ENCODE peak calls at places on chromosomes 11 and 22, in four cellular contexts. Q is uterus, F is right lobe of liver, G is neural progenitor cell. I is an unnamed sample. For H3K4me1, the result is how much of the 10 kb centered on the place peaks cover.

GRCh38 chr11:129937592-129938238 is 42.3 kb upstream of the NFRKB start:
- DNase-seq in Q (no peak), G (no peak), F (no peak), I (no peak)

GRCh38 chr11:60871378-60872061 is 4.2 kb downstream of the ZP1 start:
- DNase-seq in G (no peak), Q (no peak), F (no peak), I (no peak)

GRCh38 chr11:84289381-84289906 is 1003.3 kb upstream of the CCDC90B start:
- DNase-seq in G (no peak), F (no peak), Q (no peak), I (no peak)

GRCh38 chr11:18209058-18209457 is 27.5 kb downstream of the SAA4 start:
- DNase-seq in G (no peak), Q (no peak), F (no peak), I (no peak)

GRCh38 chr11:75155570-75156422 is 4.9 kb downstream of the SLCO2B1 start:
- DNase-seq in G (no peak), F (no peak), Q (no peak), I (peak)

GRCh38 chr11:41201156-41201555 is 258.3 kb downstream of the LRRC4C start:
- DNase-seq in Q (no peak), G (peak), F (no peak), I (peak)

GRCh38 chr11:126366064-126366822 is 10.8 kb downstream of the ST3GAL4 start:
- DNase-seq in F (no peak), G (no peak), Q (peak), I (no peak)

GRCh38 chr22:44037519-44038370 is 13.6 kb downstream of the PARVB start:
- DNase-seq in G (no peak), Q (peak), F (no peak), I (no peak)

GRCh38 chr11:75986966-75987365 is 172.0 kb downstream of the UVRAG start:
- DNase-seq in G (no peak), Q (no peak), F (no peak), I (no peak)

GRCh38 chr22:20000246-20001081 is 16.2 kb downstream of the ARVCF start:
- DNase-seq in Q (no peak), G (no peak), F (no peak), I (peak)

GRCh38 chr11:102234779-102235439 is 82.4 kb upstream of the BIRC3 start:
- DNase-seq in Q (no peak), G (no peak), F (no peak), I (no peak)

DNA sequence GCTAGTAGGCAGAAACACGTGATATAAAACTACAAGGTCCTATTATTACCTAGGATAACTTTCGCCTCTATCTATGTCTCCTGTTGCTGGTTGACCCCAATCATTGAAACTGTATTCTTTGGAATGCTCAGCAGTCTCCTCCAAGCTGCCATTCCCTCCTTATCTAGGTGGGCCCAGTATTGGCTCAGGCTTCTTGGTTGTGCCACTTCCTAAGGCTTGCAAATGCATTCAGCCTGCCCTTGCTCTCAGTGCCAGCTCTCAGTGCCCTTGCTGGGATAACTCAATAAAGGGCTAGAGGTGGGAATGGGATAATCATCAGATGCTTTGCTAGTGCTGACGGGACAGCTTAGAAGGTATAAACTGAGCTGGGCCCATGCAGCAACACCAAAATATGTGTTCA is 13.6 kb downstream of the CD44 start:
- DNase-seq in F (no peak), G (no peak), Q (no peak), I (no peak)
- H3K4me1 ChIP-seq in F (under half), G (under half), Q (under half), I (under half)

DNA sequence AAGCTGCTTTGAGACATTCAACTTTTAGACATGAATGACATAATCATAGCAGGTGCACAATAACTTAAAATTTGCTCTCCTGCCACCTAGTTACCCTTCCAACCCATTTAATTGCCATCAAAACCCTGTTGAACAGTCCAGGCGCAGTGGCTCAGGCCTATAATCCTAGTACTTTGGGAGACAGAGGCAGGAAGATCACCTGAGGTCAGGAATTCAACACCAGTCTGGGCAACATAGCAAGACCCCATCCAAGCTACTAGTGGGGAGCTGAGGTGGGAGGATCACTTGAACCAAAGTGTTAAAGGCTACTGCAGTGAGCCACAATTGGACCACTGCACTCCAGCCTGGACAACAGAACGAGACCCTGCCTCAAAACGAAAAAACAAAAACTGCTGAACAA is 4.0 kb upstream of the PHF21A start:
- DNase-seq in G (no peak), Q (no peak), F (no peak), I (no peak)
- H3K4me3 ChIP-seq in G (no peak), Q (no peak), F (no peak), I (no peak)

GRCh38 chr11:64209563-64209843 is 3.0 kb downstream of the FERMT3 start:
- DNase-seq in F (no peak), G (peak), Q (no peak), I (no peak)

GRCh38 chr11:64211181-64211872 is 4.8 kb downstream of the FERMT3 start:
- DNase-seq in G (no peak), F (peak), Q (no peak), I (no peak)

GRCh38 chr11:64208086-64208795 is 1.7 kb downstream of the FERMT3 start:
- DNase-seq in G (peak), Q (no peak), F (peak), I (no peak)

GRCh38 chr11:64208796-64209562 is 2.5 kb downstream of the FERMT3 start:
- DNase-seq in G (peak), Q (no peak), F (no peak), I (no peak)

GRCh38 chr11:64210301-64211020 is 3.9 kb downstream of the FERMT3 start:
- DNase-seq in G (peak), F (no peak), Q (no peak), I (no peak)
- H3K4me1 ChIP-seq in G (under half), F (under half), Q (under half), I (under half)

DNA sequence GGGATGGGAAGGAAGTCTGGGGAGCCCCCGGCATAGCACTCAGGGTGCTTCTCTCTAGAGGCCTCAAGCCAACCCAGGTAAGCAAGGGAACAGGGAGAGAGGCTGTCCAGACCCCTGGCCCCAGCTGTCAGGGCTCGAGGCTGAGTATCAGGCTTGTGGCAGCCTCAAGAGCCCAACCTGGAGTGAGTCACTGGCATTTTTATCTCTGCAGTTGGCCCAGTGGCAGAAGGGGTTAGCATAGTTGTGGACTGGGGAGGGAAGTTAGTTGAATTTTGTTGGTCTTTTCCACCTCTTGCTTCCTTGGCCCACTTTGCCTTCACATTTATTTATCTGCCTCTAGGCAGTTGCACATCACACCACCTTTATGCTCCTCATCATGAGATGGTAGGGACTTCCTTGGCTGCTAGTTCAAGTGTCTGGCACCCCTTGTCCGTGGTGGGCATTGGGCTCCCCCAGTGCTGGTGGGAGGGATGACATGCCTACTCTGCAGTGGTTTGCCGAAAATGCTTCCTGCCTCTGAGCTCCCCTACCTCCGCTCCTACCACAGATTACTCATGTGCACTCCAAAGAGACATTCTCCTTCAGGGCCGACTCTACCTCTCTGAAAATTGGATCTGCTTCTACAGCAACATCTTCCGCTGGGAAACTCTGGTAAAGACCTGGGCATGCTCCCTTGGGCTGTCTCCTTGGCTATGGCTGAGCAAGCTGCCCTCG is 60.1 kb downstream of the SCN3B start:
- DNase-seq in G (no peak), Q (no peak), F (no peak), I (no peak)
- H3K4me3 ChIP-seq in G (no peak), Q (no peak), F (no peak), I (no peak)

GRCh38 chr11:128765571-128766530 is 72.0 kb downstream of the FLI1 start:
- DNase-seq in F (no peak), G (no peak), Q (no peak), I (no peak)
- H3K4me1 ChIP-seq in F (under half), G (under half), Q (under half), I (under half)

DNA sequence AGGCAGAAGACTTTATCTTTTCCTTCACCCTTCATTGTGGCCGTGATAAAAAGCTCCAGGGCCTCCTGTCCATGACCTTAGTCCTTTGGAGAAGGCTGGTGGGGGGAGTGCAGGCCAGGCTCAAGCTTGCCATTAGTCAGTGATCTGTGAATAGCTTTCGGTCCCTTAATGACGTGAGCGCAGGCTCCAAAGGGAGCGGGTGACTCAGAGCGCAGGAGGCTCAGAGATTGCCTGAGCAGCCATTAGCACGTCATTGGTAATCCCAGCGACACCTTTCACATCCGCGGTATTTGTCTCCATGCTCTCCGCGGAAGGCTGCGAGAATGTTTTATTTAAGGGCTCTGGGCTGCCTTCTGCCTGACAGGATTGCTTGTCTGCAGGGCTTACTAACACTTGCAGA is 458.5 kb downstream of the METTL15 start:
- DNase-seq in G (peak), Q (peak), F (peak), I (peak)
- H3K4me3 ChIP-seq in G (peak), Q (no peak), F (no peak), I (peak)

DNA sequence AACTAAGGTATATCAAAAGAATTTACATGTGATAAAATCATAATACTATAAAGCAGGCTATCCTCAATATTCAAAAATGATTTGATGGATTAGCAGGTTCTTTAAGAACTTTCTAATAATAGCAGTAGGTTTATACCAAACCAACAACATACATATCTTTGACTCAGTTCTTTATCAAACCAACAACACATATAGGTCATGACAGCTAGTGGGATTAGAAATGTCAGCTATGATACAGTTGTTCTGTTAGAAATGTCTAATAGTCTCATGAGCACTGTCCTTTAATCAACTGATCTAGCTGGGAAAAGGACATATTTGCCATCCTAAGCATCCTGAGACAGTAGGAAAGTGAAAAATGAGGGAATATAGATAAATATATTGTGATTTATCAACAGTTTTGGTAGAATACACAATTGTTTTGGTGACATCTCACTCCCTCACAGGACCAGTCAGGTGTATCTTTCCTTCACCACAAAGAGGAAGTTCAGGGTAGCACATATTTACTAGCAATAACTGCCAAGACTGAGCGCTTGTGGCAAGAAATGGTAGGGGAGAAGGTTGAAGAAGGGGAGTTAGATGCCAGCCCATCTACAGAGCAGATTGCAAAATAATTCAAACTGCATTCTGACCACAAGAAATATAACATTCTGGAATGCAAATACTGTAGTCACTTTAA is 90.8 kb upstream of the APOA1 start:
- DNase-seq in G (no peak), Q (no peak), F (no peak), I (no peak)
- H3K4me1 ChIP-seq in G (under half), Q (under half), F (under half), I (under half)

I was measured in BE2C.